ENCODE peak calls at places on chromosomes 6 and 20, in seven cellular contexts. One of them, this sample, is unnamed.

GRCh38 chr6:158631678-158632537 is 12.6 kb downstream of the DYNLT1 start:
- DNase-seq in DND-41: no peak
- DNase-seq in uterus: peak; percentile 61
- DNase-seq in IMR-90: peak; percentile 97
- DNase-seq in HepG2: no peak
- DNase-seq in RKO: peak; percentile 60
- DNase-seq in left colon: peak; percentile 80
- DNase-seq in this sample: peak; percentile 30

GRCh38 chr6:35330541-35331119 is 11.7 kb upstream of the PPARD start:
- DNase-seq in DND-41: no peak
- DNase-seq in uterus: no peak
- DNase-seq in IMR-90: no peak
- DNase-seq in HepG2: no peak
- DNase-seq in RKO: no peak
- DNase-seq in left colon: no peak
- DNase-seq in this sample: no peak

GRCh38 chr20:64241061-64241460 is 14.5 kb upstream of the PCMTD2 start:
- DNase-seq in DND-41: no peak
- DNase-seq in uterus: no peak
- DNase-seq in IMR-90: no peak
- DNase-seq in HepG2: no peak
- DNase-seq in RKO: no peak
- DNase-seq in left colon: no peak
- DNase-seq in this sample: no peak

GRCh38 chr20:23710771-23711170 is 21.9 kb upstream of the CST4 start:
- DNase-seq in DND-41: no peak
- DNase-seq in uterus: no peak
- DNase-seq in IMR-90: no peak
- DNase-seq in HepG2: no peak
- DNase-seq in RKO: no peak
- DNase-seq in left colon: no peak
- DNase-seq in this sample: no peak

GRCh38 chr6:33416386-33417126 is 1.4 kb downstream of the CUTA start:
- DNase-seq in DND-41: no peak
- DNase-seq in uterus: no peak
- DNase-seq in IMR-90: peak; percentile 55
- DNase-seq in HepG2: no peak
- DNase-seq in RKO: no peak
- DNase-seq in left colon: no peak
- DNase-seq in this sample: peak; percentile 34

GRCh38 chr6:44527961-44528644 is 140.6 kb downstream of the CDC5L start:
- DNase-seq in DND-41: no peak
- DNase-seq in uterus: no peak
- DNase-seq in IMR-90: no peak
- DNase-seq in HepG2: no peak
- DNase-seq in RKO: no peak
- DNase-seq in left colon: no peak
- DNase-seq in this sample: no peak

GRCh38 chr6:148745926-148746325 is 904 bp upstream of the UST start:
- DNase-seq in DND-41: no peak
- DNase-seq in uterus: no peak
- DNase-seq in IMR-90: no peak
- DNase-seq in HepG2: no peak
- DNase-seq in RKO: peak; percentile 54
- DNase-seq in left colon: no peak
- DNase-seq in this sample: peak; percentile 39

GRCh38 chr20:6819599-6819998 is 52.1 kb downstream of the BMP2 start:
- DNase-seq in DND-41: no peak
- DNase-seq in uterus: no peak
- DNase-seq in IMR-90: no peak
- DNase-seq in HepG2: peak; percentile 15
- DNase-seq in RKO: no peak
- DNase-seq in left colon: peak; percentile 15
- DNase-seq in this sample: no peak

GRCh38 chr6:56188429-56188828 is 59.0 kb downstream of the COL21A1 start:
- DNase-seq in DND-41: no peak
- DNase-seq in uterus: no peak
- DNase-seq in IMR-90: no peak
- DNase-seq in HepG2: no peak
- DNase-seq in RKO: no peak
- DNase-seq in left colon: no peak
- DNase-seq in this sample: no peak

GRCh38 chr6:7939864-7940228 is 29.3 kb upstream of the TXNDC5 start:
- DNase-seq in DND-41: no peak
- DNase-seq in uterus: no peak
- DNase-seq in IMR-90: no peak
- DNase-seq in HepG2: no peak
- DNase-seq in RKO: no peak
- DNase-seq in left colon: no peak
- DNase-seq in this sample: peak; percentile 33

GRCh38 chr6:165469483-165469882 is 160.1 kb upstream of the C6orf118 start:
- DNase-seq in DND-41: no peak
- DNase-seq in uterus: no peak
- DNase-seq in IMR-90: no peak
- DNase-seq in HepG2: no peak
- DNase-seq in RKO: no peak
- DNase-seq in left colon: no peak
- DNase-seq in this sample: no peak

GRCh38 chr20:45456632-45457031 is 12.9 kb upstream of the WFDC2 start:
- DNase-seq in DND-41: peak; percentile 35
- DNase-seq in uterus: no peak
- DNase-seq in IMR-90: no peak
- DNase-seq in HepG2: peak; percentile 70
- DNase-seq in RKO: peak; percentile 23
- DNase-seq in left colon: peak; percentile 83
- DNase-seq in this sample: no peak

GRCh38 chr6:30102701-30103629 is 9.9 kb downstream of the TRIM31 start:
- DNase-seq in DND-41: peak; percentile 81
- DNase-seq in uterus: peak; percentile 91
- DNase-seq in IMR-90: peak; percentile 80
- DNase-seq in HepG2: peak; percentile 90
- DNase-seq in RKO: peak; percentile 87
- DNase-seq in left colon: peak; percentile 92
- DNase-seq in this sample: peak; percentile 96

GRCh38 chr6:89433637-89434499 is 916 bp downstream of the ANKRD6 start:
- DNase-seq in DND-41: no peak
- DNase-seq in uterus: peak; percentile 23
- DNase-seq in IMR-90: no peak
- DNase-seq in HepG2: no peak
- DNase-seq in RKO: no peak
- DNase-seq in left colon: peak; percentile 27
- DNase-seq in this sample: peak; percentile 32

GRCh38 chr6:21595951-21596378 is 2.4 kb downstream of the SOX4 start:
- DNase-seq in DND-41: no peak
- DNase-seq in uterus: no peak
- DNase-seq in IMR-90: no peak
- DNase-seq in HepG2: no peak
- DNase-seq in RKO: no peak
- DNase-seq in left colon: peak; percentile 45
- DNase-seq in this sample: no peak

GRCh38 chr20:25022680-25023079 is 30.1 kb upstream of the APMAP start:
- DNase-seq in DND-41: no peak
- DNase-seq in uterus: no peak
- DNase-seq in IMR-90: no peak
- DNase-seq in HepG2: no peak
- DNase-seq in RKO: no peak
- DNase-seq in left colon: peak; percentile 86
- DNase-seq in this sample: no peak

GRCh38 chr20:58021481-58021880 is 207.0 kb downstream of the ANKRD60 start:
- DNase-seq in DND-41: no peak
- DNase-seq in uterus: peak; percentile 57
- DNase-seq in IMR-90: no peak
- DNase-seq in HepG2: no peak
- DNase-seq in RKO: no peak
- DNase-seq in left colon: no peak
- DNase-seq in this sample: peak; percentile 12

GRCh38 chr6:49423817-49424216 is 39.2 kb downstream of the MMUT start:
- DNase-seq in DND-41: no peak
- DNase-seq in uterus: no peak
- DNase-seq in IMR-90: no peak
- DNase-seq in HepG2: no peak
- DNase-seq in RKO: peak; percentile 29
- DNase-seq in left colon: no peak
- DNase-seq in this sample: peak; percentile 27